ENCODE peak calls at places on chromosomes 12 and 14, in ten cellular contexts. E, R, J, C, T, W, Y, A, U and M are unnamed samples.

GRCh38 chr14:52095793-52096192 is 26.9 kb upstream of the NID2 start:
- DNase-seq in E (no peak), R (no peak), J (no peak), C (no peak), T (no peak), W (no peak), Y (no peak), A (no peak), U (no peak), M (no peak)

GRCh38 chr14:101233861-101234587 is 327.3 kb upstream of the DIO3 start:
- DNase-seq in E (no peak), R (peak; percentile 39), J (no peak), C (no peak), T (no peak), W (no peak), Y (no peak), A (no peak), U (no peak), M (no peak)

GRCh38 chr12:94511506-94511905 is 51.8 kb upstream of the CEP83 start:
- DNase-seq in E (no peak), R (no peak), J (no peak), C (no peak), T (no peak), W (no peak), Y (no peak), A (no peak), U (no peak), M (no peak)

GRCh38 chr14:23827100-23827892 is 126.3 kb upstream of the DHRS4 start:
- DNase-seq in E (no peak), R (no peak), J (no peak), C (no peak), T (no peak), W (no peak), Y (no peak), A (no peak), U (no peak), M (no peak)

GRCh38 chr12:79874665-79875064 is 60.2 kb downstream of the PPP1R12A start:
- DNase-seq in E (no peak), R (no peak), J (no peak), C (no peak), T (no peak), W (no peak), Y (peak; percentile 50), A (no peak), U (no peak), M (no peak)

GRCh38 chr12:92070054-92070863 is 75.4 kb downstream of the BTG1 start:
- DNase-seq in E (no peak), R (no peak), J (no peak), C (no peak), T (no peak), W (no peak), Y (no peak), A (no peak), U (no peak), M (no peak)

GRCh38 chr14:66003082-66003740 is 483.0 kb upstream of the CCDC196 start:
- DNase-seq in E (no peak), R (peak; percentile 65), J (no peak), C (no peak), T (no peak), W (no peak), Y (no peak), A (no peak), U (peak; percentile 67), M (no peak)

GRCh38 chr12:69239922-69240624 is 704 bp downstream of the CPSF6 start:
- DNase-seq in E (peak; percentile 20), R (peak; percentile 79), J (no peak), C (peak; percentile 67), T (peak; percentile 46), W (no peak), Y (peak; percentile 61), A (peak; percentile 39), U (peak; percentile 28), M (no peak)

GRCh38 chr12:11986165-11986564 is 84.6 kb upstream of the BCL2L14 start:
- DNase-seq in E (no peak), R (no peak), J (no peak), C (no peak), T (no peak), W (no peak), Y (no peak), A (no peak), U (no peak), M (no peak)

GRCh38 chr12:130603566-130603965 is 112.5 kb downstream of the RIMBP2 start:
- DNase-seq in E (no peak), R (peak; percentile 53), J (no peak), C (no peak), T (no peak), W (no peak), Y (no peak), A (no peak), U (no peak), M (no peak)

GRCh38 chr14:93536945-93537344 is 106.2 kb downstream of the UNC79 start:
- DNase-seq in E (no peak), R (no peak), J (no peak), C (no peak), T (no peak), W (peak; percentile 15), Y (peak; percentile 28), A (no peak), U (peak; percentile 17), M (no peak)

GRCh38 chr12:75935544-75936242 is 95.9 kb downstream of the PHLDA1 start:
- DNase-seq in E (no peak), R (no peak), J (no peak), C (no peak), T (no peak), W (no peak), Y (no peak), A (no peak), U (no peak), M (no peak)

GRCh38 chr12:47509398-47509851 is 196.4 kb downstream of the RPAP3 start:
- DNase-seq in E (no peak), R (no peak), J (peak; percentile 88), C (no peak), T (no peak), W (no peak), Y (no peak), A (no peak), U (peak; percentile 88), M (no peak)

GRCh38 chr14:86124328-86124727 is 594.4 kb downstream of the FLRT2 start:
- DNase-seq in E (no peak), R (no peak), J (no peak), C (no peak), T (no peak), W (no peak), Y (no peak), A (no peak), U (no peak), M (no peak)

GRCh38 chr12:79378496-79378895 is 312.3 kb downstream of the PAWR start:
- DNase-seq in E (no peak), R (no peak), J (no peak), C (no peak), T (no peak), W (no peak), Y (no peak), A (no peak), U (no peak), M (no peak)

GRCh38 chr14:101477648-101478047 is 83.6 kb upstream of the DIO3 start:
- DNase-seq in E (no peak), R (no peak), J (no peak), C (no peak), T (no peak), W (no peak), Y (no peak), A (no peak), U (no peak), M (no peak)

GRCh38 chr12:43914923-43915468 is 79.1 kb downstream of the TMEM117 start:
- DNase-seq in E (no peak), R (no peak), J (no peak), C (no peak), T (peak; percentile 13), W (no peak), Y (peak; percentile 36), A (no peak), U (no peak), M (peak; percentile 17)

GRCh38 chr14:51093371-51094281 is 1.3 kb downstream of the TRIM9 start:
- DNase-seq in E (no peak), R (peak; percentile 72), J (no peak), C (peak; percentile 81), T (peak; percentile 68), W (no peak), Y (peak; percentile 31), A (peak; percentile 16), U (peak; percentile 35), M (peak; percentile 31)

GRCh38 chr14:74792249-74793039 is 29.3 kb downstream of the YLPM1 start:
- DNase-seq in E (no peak), R (no peak), J (no peak), C (no peak), T (no peak), W (no peak), Y (peak; percentile 23), A (no peak), U (no peak), M (no peak)

GRCh38 chr14:86510503-86510902 is 980.6 kb downstream of the FLRT2 start:
- DNase-seq in E (no peak), R (no peak), J (no peak), C (no peak), T (no peak), W (no peak), Y (no peak), A (no peak), U (no peak), M (no peak)

GRCh38 chr12:107079172-107080011 is 14.0 kb downstream of the CRY1 start:
- DNase-seq in E (no peak), R (no peak), J (no peak), C (no peak), T (no peak), W (peak; percentile 10), Y (no peak), A (no peak), U (peak; percentile 44), M (no peak)

GRCh38 chr12:120710805-120711296 is 593 bp downstream of the UNC119B start:
- DNase-seq in E (peak; percentile 9), R (peak; percentile 71), J (no peak), C (peak; percentile 52), T (peak; percentile 47), W (no peak), Y (peak; percentile 66), A (peak; percentile 5), U (peak; percentile 11), M (no peak)

GRCh38 chr12:62435337-62436163 is 31.1 kb upstream of the MON2 start:
- DNase-seq in E (no peak), R (peak; percentile 90), J (peak; percentile 33), C (peak; percentile 12), T (peak; percentile 54), W (peak; percentile 57), Y (peak; percentile 66), A (peak; percentile 7), U (peak; percentile 40), M (no peak)

GRCh38 chr14:72894623-72895378 is 900 bp upstream of the DPF3 start:
- DNase-seq in E (no peak), R (peak; percentile 71), J (no peak), C (peak; percentile 46), T (no peak), W (peak; percentile 51), Y (peak; percentile 47), A (no peak), U (no peak), M (no peak)

GRCh38 chr12:3085341-3086125 is 8.4 kb downstream of the TSPAN9 start:
- DNase-seq in E (no peak), R (no peak), J (no peak), C (no peak), T (no peak), W (no peak), Y (no peak), A (no peak), U (no peak), M (no peak)

GRCh38 chr14:71515520-71515919 is 416.7 kb upstream of the RGS6 start:
- DNase-seq in E (no peak), R (no peak), J (no peak), C (no peak), T (no peak), W (no peak), Y (no peak), A (no peak), U (no peak), M (no peak)

GRCh38 chr14:106840258-106840657 is 1313.9 kb downstream of the TMEM121 start:
- DNase-seq in E (no peak), R (no peak), J (no peak), C (no peak), T (no peak), W (no peak), Y (no peak), A (no peak), U (no peak), M (no peak)

GRCh38 chr14:71959055-71959454 is 26.8 kb downstream of the RGS6 start:
- DNase-seq in E (no peak), R (no peak), J (no peak), C (no peak), T (no peak), W (no peak), Y (no peak), A (no peak), U (no peak), M (no peak)